ENCODE peak calls at places on chromosomes 7 and 10, in nine cellular contexts. R is stomach, G is astrocyte, W is lung, T is PC-9, J is HepG2, A is left ventricle myocardium inferior, Q is K562, E is thoracic aorta. K is an unnamed sample. For H3K4me1, the result is how much of the 10 kb centered on the place peaks cover.

GRCh38 chr7:91876391-91877133 is 3.9 kb downstream of the MTERF1 start:
- DNase-seq in R (no peak), E (no peak), T (no peak), Q (no peak), A (no peak), G (no peak), W (no peak), J (no peak), K (no peak)

GRCh38 chr10:132866601-132867381 is 75.6 kb downstream of the CFAP46 start:
- DNase-seq in J (no peak), G (no peak), A (peak), R (peak), T (no peak), E (no peak), W (no peak), Q (no peak), K (peak)

GRCh38 chr10:88385601-88386203 is 197.4 kb downstream of the RNLS start:
- DNase-seq in G (no peak), T (peak), Q (no peak), E (no peak), W (peak), R (peak), J (peak), A (no peak), K (no peak)

GRCh38 chr10:130957423-130957822 is 354.1 kb downstream of the TCERG1L start:
- DNase-seq in W (no peak), R (no peak), J (no peak), Q (no peak), A (no peak), T (no peak), G (no peak), E (no peak), K (no peak)

GRCh38 chr10:36191009-36191408 is 548.9 kb upstream of the FZD8 start:
- DNase-seq in A (no peak), E (no peak), T (no peak), R (no peak), Q (no peak), G (no peak), W (no peak), J (no peak), K (no peak)

GRCh38 chr7:47293884-47294568 is 287.9 kb downstream of the TNS3 start:
- DNase-seq in W (no peak), J (no peak), R (no peak), G (no peak), A (peak), E (no peak), T (no peak), Q (no peak), K (peak)

GRCh38 chr10:132158122-132158741 is 28.5 kb upstream of the DPYSL4 start:
- DNase-seq in R (no peak), G (no peak), E (no peak), J (no peak), W (no peak), Q (no peak), A (no peak), T (no peak), K (no peak)

GRCh38 chr10:132878091-132878729 is 64.2 kb downstream of the CFAP46 start:
- DNase-seq in G (no peak), Q (no peak), T (no peak), J (no peak), R (peak), E (no peak), W (no peak), A (no peak), K (peak)

GRCh38 chr7:94368371-94368791 is 26.3 kb upstream of the COL1A2 start:
- DNase-seq in G (peak), W (no peak), E (no peak), J (no peak), R (no peak), T (no peak), Q (no peak), A (no peak), K (no peak)

GRCh38 chr7:79352323-79352722 is 101.1 kb downstream of the MAGI2 start:
- DNase-seq in A (no peak), W (no peak), J (peak), E (no peak), T (no peak), G (no peak), Q (no peak), R (no peak), K (no peak)

GRCh38 chr10:12279281-12279680 is 70.1 kb upstream of the CAMK1D start:
- DNase-seq in J (no peak), Q (no peak), A (no peak), T (no peak), W (peak), G (peak), R (no peak), E (no peak), K (no peak)

GRCh38 chr7:116138202-116138801 is 72.0 kb upstream of the TES start:
- DNase-seq in A (no peak), R (no peak), E (no peak), Q (peak), G (peak), W (no peak), J (peak), T (peak), K (no peak)

GRCh38 chr7:25951414-25952276 is 200.4 kb upstream of the NFE2L3 start:
- DNase-seq in T (no peak), A (no peak), E (no peak), J (no peak), Q (no peak), R (no peak), W (peak), G (no peak), K (peak)

GRCh38 chr7:29254663-29255062 is 60.1 kb downstream of the CHN2 start:
- DNase-seq in A (no peak), W (no peak), J (no peak), T (peak), G (no peak), Q (no peak), R (no peak), E (no peak), K (no peak)

GRCh38 chr10:24324651-24325050 is 115.7 kb downstream of the KIAA1217 start:
- DNase-seq in R (no peak), G (no peak), Q (no peak), A (no peak), W (no peak), J (no peak), T (no peak), E (no peak), K (no peak)

GRCh38 chr10:11414314-11415038 is 197.0 kb downstream of the USP6NL start:
- DNase-seq in G (no peak), E (no peak), W (no peak), T (no peak), J (no peak), Q (no peak), A (no peak), R (no peak), K (peak)

GRCh38 chr10:93074597-93075368 is 1.1 kb downstream of the CYP26A1 start:
- DNase-seq in Q (no peak), E (no peak), A (no peak), T (no peak), W (no peak), G (no peak), R (no peak), J (no peak), K (no peak)

GRCh38 chr7:139725077-139725476 is 52.7 kb downstream of the HIPK2 start:
- DNase-seq in Q (no peak), A (no peak), R (no peak), W (no peak), T (peak), J (no peak), E (no peak), G (peak), K (no peak)

GRCh38 chr10:19918800-19919199 is 102.6 kb downstream of the PLXDC2 start:
- DNase-seq in G (peak), W (no peak), R (no peak), A (no peak), J (peak), T (no peak), Q (no peak), E (no peak), K (no peak)

GRCh38 chr10:44986670-44987069 is 8.1 kb upstream of the DEPP1 start:
- DNase-seq in A (no peak), G (peak), J (no peak), R (no peak), T (no peak), Q (peak), E (no peak), W (no peak), K (no peak)

GRCh38 chr10:310976-311639 is 175.9 kb downstream of the ZMYND11 start:
- DNase-seq in W (no peak), R (no peak), T (no peak), E (no peak), J (no peak), A (no peak), Q (no peak), G (peak), K (no peak)

GRCh38 chr7:1676550-1677071 is 6.5 kb downstream of the ELFN1 start:
- DNase-seq in W (no peak), J (no peak), E (no peak), Q (no peak), G (no peak), A (no peak), T (no peak), R (peak), K (no peak)

GRCh38 chr10:88555190-88555894 is 27.8 kb downstream of the RNLS start:
- DNase-seq in E (no peak), A (no peak), Q (no peak), G (no peak), R (no peak), J (no peak), W (no peak), T (no peak), K (no peak)

GRCh38 chr7:38330861-38331709 is 57.6 kb upstream of the TARP start:
- DNase-seq in Q (peak), T (no peak), G (no peak), R (no peak), E (no peak), W (no peak), A (no peak), J (no peak), K (no peak)
- TF ChIP-seq CTCF in Q (peak), T (no peak), G (no peak), R (no peak), E (no peak), W (no peak), A (no peak), J (no peak), K (no peak)

GRCh38 chr10:69334258-69335062 is 56.2 kb downstream of the HK1 start:
- DNase-seq in Q (peak), A (no peak), E (no peak), T (peak), W (no peak), G (no peak), J (no peak), R (no peak), K (no peak)
- H3K4me1 ChIP-seq in Q (half or more), A (half or more), E (half or more), T (half or more), W (under half), G (under half), J (under half), R (half or more), K (half or more)

GRCh38 chr7:87199241-87199640 is 20.3 kb downstream of the TMEM243 start:
- DNase-seq in E (no peak), W (no peak), A (no peak), G (no peak), Q (no peak), T (no peak), R (no peak), J (no peak), K (no peak)
- H3K27ac ChIP-seq in E (no peak), W (no peak), A (peak), G (no peak), Q (no peak), T (no peak), R (no peak), J (no peak), K (no peak)

GRCh38 chr10:125747417-125747816 is 27.9 kb downstream of the EDRF1 start:
- DNase-seq in J (no peak), W (no peak), T (no peak), Q (no peak), E (no peak), R (no peak), A (no peak), G (no peak), K (no peak)

GRCh38 chr10:125739994-125740679 is 20.6 kb downstream of the EDRF1 start:
- DNase-seq in W (no peak), J (no peak), G (no peak), T (no peak), Q (no peak), A (no peak), E (no peak), R (no peak), K (no peak)

DNA sequence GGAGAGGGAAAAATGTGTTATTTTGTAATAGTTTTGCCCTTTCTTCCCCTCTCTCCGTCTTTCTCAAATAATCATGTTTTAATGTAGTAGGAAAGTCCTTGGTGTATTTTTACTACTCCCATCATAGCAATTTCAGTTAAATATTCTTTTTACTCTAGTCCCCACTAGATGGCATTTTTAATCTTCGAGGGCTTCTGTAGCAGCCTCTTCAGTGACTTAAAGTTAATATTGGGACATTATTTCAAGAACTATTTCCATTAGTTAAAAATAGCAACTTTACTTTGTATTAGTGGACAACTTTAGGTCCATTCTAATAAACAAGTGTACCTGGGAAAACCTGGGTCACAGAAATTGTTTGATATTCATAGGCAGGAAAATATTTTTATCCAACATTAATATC is 23.0 kb downstream of the EDRF1 start:
- DNase-seq in W (no peak), A (no peak), T (no peak), J (peak), Q (peak), R (no peak), G (no peak), E (no peak), K (no peak)
- TF ChIP-seq CTCF in W (no peak), A (no peak), T (peak), J (no peak), Q (no peak), R (no peak), G (peak), E (no peak), K (no peak)

DNA sequence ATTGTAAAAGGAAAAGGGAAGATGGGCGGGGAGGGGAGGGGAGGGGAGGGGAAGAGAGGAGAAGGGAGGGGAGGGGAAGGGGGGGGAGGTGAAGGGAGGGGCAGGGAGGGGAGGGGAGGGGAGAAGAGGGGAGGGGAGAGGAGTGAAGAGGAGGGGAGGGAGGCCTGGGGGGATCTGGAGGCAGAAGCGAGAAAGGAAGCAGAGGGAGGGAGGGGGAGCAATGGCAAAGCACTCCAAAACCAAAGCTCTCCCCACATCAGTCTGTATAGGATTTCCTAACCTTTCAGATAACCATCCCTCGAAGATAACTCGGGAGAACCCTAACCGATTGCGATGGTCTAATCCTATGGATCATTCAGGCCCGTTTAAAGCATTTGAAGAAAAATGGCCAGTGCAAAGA is 19.0 kb downstream of the EBF3 start:
- DNase-seq in G (no peak), A (peak), Q (no peak), W (no peak), E (no peak), T (no peak), J (no peak), R (no peak), K (no peak)
- H3K4me1 ChIP-seq in G (under half), A (half or more), Q (under half), W (under half), E (under half), T (under half), J (under half), R (under half), K (under half)